ENCODE peak calls at places on chromosomes 6 and 20, in six cellular contexts. S is NCI-H2171, V is tibial nerve, Z is Panc1, L is HEK293T, Q is hypothalamus. W is an unnamed sample.

GRCh38 chr6:11389977-11390376 is 147.6 kb upstream of the TMEM170B start:
- DNase-seq in Z (no peak), V (no peak), L (no peak), S (no peak), Q (no peak), W (no peak)

GRCh38 chr20:47319517-47320252 is 36.8 kb downstream of the ZMYND8 start:
- DNase-seq in V (no peak), Q (peak; percentile 62), S (no peak), L (no peak), Z (no peak), W (peak; percentile 78)

GRCh38 chr6:164013480-164014208 is 599.1 kb downstream of the QKI start:
- DNase-seq in Q (no peak), S (no peak), L (peak; percentile 20), V (no peak), Z (no peak), W (no peak)

GRCh38 chr6:43627008-43627825 is 1.8 kb downstream of the GTPBP2 start:
- DNase-seq in V (peak; percentile 60), Z (peak; percentile 90), Q (peak; percentile 5), L (peak; percentile 36), S (no peak), W (peak; percentile 96)

GRCh38 chr20:33445881-33446615 is 2.5 kb upstream of the SNTA1 start:
- DNase-seq in Q (no peak), L (no peak), V (no peak), S (peak; percentile 52), Z (no peak), W (no peak)

GRCh38 chr6:82720992-82721391 is 344.6 kb downstream of the UBE3D start:
- DNase-seq in V (no peak), L (no peak), Q (no peak), S (no peak), Z (no peak), W (no peak)

GRCh38 chr20:13670160-13670559 is 31.4 kb upstream of the TASP1 start:
- DNase-seq in V (no peak), L (no peak), Q (no peak), S (no peak), Z (no peak), W (no peak)

GRCh38 chr6:90098025-90098474 is 198.6 kb downstream of the BACH2 start:
- DNase-seq in L (peak; percentile 25), S (no peak), Q (no peak), Z (no peak), V (peak; percentile 83), W (peak; percentile 93)

GRCh38 chr6:79518850-79519249 is 18.4 kb downstream of the LCA5 start:
- DNase-seq in S (no peak), Q (no peak), Z (no peak), V (no peak), L (no peak), W (no peak)

GRCh38 chr20:48626226-48626937 is 201.4 kb downstream of the PREX1 start:
- DNase-seq in L (no peak), Z (no peak), S (no peak), Q (no peak), V (no peak), W (no peak)

GRCh38 chr20:4090756-4091331 is 75.5 kb upstream of the RNF24 start:
- DNase-seq in L (no peak), Z (no peak), S (no peak), V (no peak), Q (no peak), W (peak; percentile 71)

GRCh38 chr6:17907467-17908229 is 79.8 kb downstream of the KIF13A start:
- DNase-seq in Q (peak; percentile 16), S (no peak), L (no peak), Z (peak; percentile 82), V (peak; percentile 62), W (peak; percentile 99)

GRCh38 chr6:38149526-38149925 is 330.0 kb downstream of the ZFAND3 start:
- DNase-seq in V (no peak), Z (no peak), S (no peak), Q (no peak), L (no peak), W (no peak)

W was measured in skeletal muscle cell.